ENCODE peak calls at places on chromosomes 6 and 20, in five cellular contexts. T is heart left ventricle, R is tibial artery, G is endothelial cell of umbilical vein, K is fibroblast of lung. I is an unnamed sample. For H3K27me3, the result is how much of the 10 kb centered on the place peaks cover.

GRCh38 chr20:47502801-47503239 is 1.1 kb downstream of the NCOA3 start:
- DNase-seq in T (no peak), R (no peak), G (peak), K (peak), I (no peak)

GRCh38 chr6:165821754-165822153 is 158.7 kb upstream of the PDE10A start:
- DNase-seq in T (no peak), R (no peak), G (no peak), K (no peak), I (no peak)

GRCh38 chr6:101741474-101742171 is 348.1 kb downstream of the GRIK2 start:
- DNase-seq in T (no peak), R (no peak), G (peak), K (peak), I (no peak)

GRCh38 chr6:93417421-93417996 is 1.9 kb downstream of the EPHA7 start:
- DNase-seq in T (no peak), R (peak), G (peak), K (peak), I (no peak)

GRCh38 chr20:61308171-61308795 is 56.2 kb downstream of the CDH4 start:
- DNase-seq in T (no peak), R (no peak), G (no peak), K (peak), I (no peak)

GRCh38 chr20:48777005-48777404 is 50.8 kb downstream of the PREX1 start:
- DNase-seq in T (no peak), R (no peak), G (no peak), K (no peak), I (no peak)

GRCh38 chr6:152942319-152942869 is 40.4 kb downstream of the FBXO5 start:
- DNase-seq in T (peak), R (no peak), G (no peak), K (no peak), I (no peak)

GRCh38 chr20:11880694-11881093 is 37.0 kb upstream of the BTBD3 start:
- DNase-seq in T (no peak), R (no peak), G (no peak), K (no peak), I (no peak)

GRCh38 chr6:78799682-78800081 is 67.7 kb upstream of the IRAK1BP1 start:
- DNase-seq in T (no peak), R (no peak), G (no peak), K (no peak), I (no peak)

GRCh38 chr6:39020136-39020535 is 28.4 kb upstream of the GLP1R start:
- DNase-seq in T (no peak), R (no peak), G (no peak), K (no peak), I (no peak)
- H3K27me3 ChIP-seq in T (under half), R (under half), G (under half), K (under half), I (under half)

GRCh38 chr6:110877569-110877968 is 3.0 kb downstream of the AMD1 start:
- DNase-seq in T (no peak), R (no peak), G (no peak), K (no peak), I (no peak)

GRCh38 chr6:110877154-110877564 is 2.6 kb downstream of the AMD1 start:
- DNase-seq in T (no peak), R (no peak), G (peak), K (peak), I (no peak)

GRCh38 chr6:110876170-110876773 is 1.7 kb downstream of the AMD1 start:
- DNase-seq in T (peak), R (peak), G (peak), K (peak), I (peak)

GRCh38 chr6:110880651-110881050 is 6.1 kb downstream of the AMD1 start:
- DNase-seq in T (no peak), R (no peak), G (no peak), K (no peak), I (no peak)

GRCh38 chr6:110878751-110879539 is 4.4 kb downstream of the AMD1 start:
- DNase-seq in T (no peak), R (no peak), G (peak), K (no peak), I (peak)
- H3K4me3 ChIP-seq in T (peak), R (no peak), G (no peak), K (peak), I (peak)

DNA sequence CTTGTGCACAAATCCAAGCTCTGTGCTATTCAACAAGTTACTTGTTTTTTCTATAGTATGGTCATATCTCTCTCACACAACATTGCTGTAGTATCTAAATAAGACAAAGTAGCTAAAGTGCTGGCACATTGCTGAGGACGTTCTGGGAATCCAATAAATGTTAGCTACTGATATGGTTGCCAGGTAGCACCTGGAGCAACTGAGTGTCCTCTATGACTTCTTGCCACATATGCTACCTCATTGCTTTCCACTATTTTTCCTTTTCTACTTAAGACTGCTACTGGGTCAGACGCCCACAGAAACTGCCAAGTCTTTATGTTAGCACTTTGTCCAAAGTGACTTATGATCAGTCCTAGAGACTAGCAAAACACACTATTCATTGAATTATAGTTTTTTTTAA is 85.3 kb downstream of the SYCP2 start:
- DNase-seq in T (no peak), R (no peak), G (no peak), K (no peak), I (no peak)
- H3K27me3 ChIP-seq in T (under half), R (under half), G (under half), K (under half), I (under half)

GRCh38 chr20:35735828-35736470 is 6.1 kb downstream of the RBM39 start:
- DNase-seq in T (no peak), R (no peak), G (no peak), K (no peak), I (no peak)
- H3K4me3 ChIP-seq in T (no peak), R (no peak), G (no peak), K (peak), I (no peak)

GRCh38 chr20:59300341-59301081 is at the start of gene EDN3:
- DNase-seq in T (no peak), R (no peak), G (no peak), K (no peak), I (no peak)
- H3K27me3 ChIP-seq in T (under half), R (under half), G (under half), K (under half), I (under half)

GRCh38 chr6:21087188-21087587 is 506.4 kb upstream of the SOX4 start:
- DNase-seq in T (no peak), R (no peak), G (no peak), K (no peak), I (no peak)
- H3K4me3 ChIP-seq in T (no peak), R (no peak), G (no peak), K (no peak), I (no peak)

GRCh38 chr6:109901976-109902375 is 76.1 kb upstream of the GPR6 start:
- DNase-seq in T (no peak), R (no peak), G (no peak), K (peak), I (no peak)
- H3K27me3 ChIP-seq in T (under half), R (under half), G (under half), K (under half), I (under half)

DNA sequence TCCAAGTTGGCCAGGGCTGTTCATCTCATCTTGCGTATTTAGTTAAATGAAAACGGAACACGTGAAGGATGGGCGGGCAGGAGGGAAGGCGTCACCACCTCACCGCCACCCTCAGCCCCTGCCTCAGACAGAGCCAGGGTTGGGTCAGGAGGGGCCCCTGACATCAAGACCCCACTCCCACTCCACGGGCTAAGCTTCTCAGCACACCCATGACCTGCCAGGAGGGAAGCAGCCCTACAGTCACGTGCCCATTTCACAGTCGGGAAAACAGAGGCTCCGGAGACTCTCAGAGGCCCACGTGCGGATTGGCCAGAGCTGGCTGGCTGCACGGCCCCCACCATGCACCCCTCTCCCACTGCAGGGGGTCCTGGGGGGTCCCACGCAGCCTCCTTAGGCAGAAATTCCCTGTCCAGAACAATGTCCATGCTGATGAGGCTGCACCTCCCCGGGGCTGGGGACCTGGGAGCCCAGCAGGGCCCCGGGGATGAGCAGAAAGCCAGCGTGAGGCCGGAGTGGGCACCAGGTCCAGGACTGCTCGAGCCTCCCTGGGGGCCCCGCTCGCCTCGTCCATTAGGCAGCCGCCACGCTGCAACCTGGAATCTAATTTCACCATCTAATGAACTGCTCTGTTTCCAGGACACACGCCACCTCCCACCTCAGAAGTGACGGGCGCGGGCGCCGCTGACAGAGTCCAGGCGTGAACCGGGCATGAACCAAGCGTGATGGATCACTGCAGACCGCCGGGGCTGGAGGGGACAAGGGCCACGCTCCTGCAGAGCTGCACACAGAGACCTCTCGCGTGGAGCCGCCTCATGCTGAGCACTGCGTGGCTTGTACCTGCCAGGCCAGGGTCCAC is 15.8 kb downstream of the KCNQ2 start:
- DNase-seq in T (peak), R (no peak), G (no peak), K (no peak), I (no peak)
- H3K4me3 ChIP-seq in T (no peak), R (no peak), G (no peak), K (no peak), I (no peak)

DNA sequence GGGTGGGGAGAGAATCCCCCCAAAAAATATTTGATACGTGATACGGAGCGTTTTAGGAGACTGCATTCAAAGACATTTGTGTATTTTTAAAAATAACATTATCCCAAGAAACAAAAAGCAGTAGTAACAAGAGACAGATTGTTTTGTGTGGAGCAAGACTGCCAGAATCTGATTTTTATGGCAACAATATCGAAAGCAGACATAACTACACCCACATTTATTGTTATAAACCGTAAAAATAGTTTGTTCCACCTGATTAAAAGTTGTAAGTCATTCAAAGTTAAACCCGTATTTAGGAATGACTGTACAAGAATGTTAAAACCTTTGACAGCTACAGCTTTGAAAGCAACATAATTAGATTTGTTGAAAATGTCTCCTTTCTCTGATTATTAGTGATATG is 2.6 kb downstream of the EYA4 start:
- DNase-seq in T (no peak), R (no peak), G (no peak), K (no peak), I (no peak)
- H3K27me3 ChIP-seq in T (under half), R (under half), G (half or more), K (under half), I (under half)